ENCODE peak calls at places on chromosomes 1 and 21, in seven cellular contexts. Y is spleen, V is ovary, L is prostate gland, A is body of pancreas, N is breast epithelium, I is A549. T is an unnamed sample. For H3K4me1, the result is how much of the 10 kb centered on the place peaks cover.

GRCh38 chr1:31445951-31446350 is 32.9 kb downstream of the SERINC2 start:
- DNase-seq in Y (no peak), V (no peak), L (no peak), A (no peak), N (no peak), I (no peak), T (no peak)

GRCh38 chr1:52423771-52424170 is 19.4 kb downstream of the PRPF38A start:
- DNase-seq in Y (peak), V (no peak), L (no peak), A (no peak), N (no peak), I (no peak), T (no peak)

GRCh38 chr1:145886811-145887210 is 1.1 kb upstream of the ANKRD35 start:
- DNase-seq in Y (no peak), V (no peak), L (no peak), A (no peak), N (no peak), I (no peak), T (no peak)

GRCh38 chr1:174519845-174520244 is 72.1 kb downstream of the GPR52 start:
- DNase-seq in Y (no peak), V (no peak), L (no peak), A (no peak), N (no peak), I (no peak), T (no peak)

GRCh38 chr1:61393575-61393974 is 311.2 kb downstream of the NFIA start:
- DNase-seq in Y (no peak), V (no peak), L (no peak), A (no peak), N (no peak), I (no peak), T (peak)

GRCh38 chr1:152182431-152182830 is 23.4 kb upstream of the RPTN start:
- DNase-seq in Y (no peak), V (no peak), L (no peak), A (no peak), N (no peak), I (no peak), T (no peak)

GRCh38 chr1:218945050-218945449 is 228.6 kb upstream of the LYPLAL1 start:
- DNase-seq in Y (no peak), V (no peak), L (no peak), A (no peak), N (no peak), I (no peak), T (no peak)

GRCh38 chr21:43365611-43366426 is 61.1 kb downstream of the SIK1 start:
- DNase-seq in Y (no peak), V (no peak), L (no peak), A (no peak), N (no peak), I (no peak), T (no peak)

GRCh38 chr1:117210831-117211261 is at the start of gene VTCN1:
- DNase-seq in Y (no peak), V (no peak), L (peak), A (peak), N (peak), I (peak), T (no peak)

GRCh38 chr1:3067671-3068399 is 1.2 kb upstream of the PRDM16 start:
- DNase-seq in Y (peak), V (peak), L (no peak), A (peak), N (no peak), I (no peak), T (no peak)

GRCh38 chr1:35559317-35559944 is 1.8 kb downstream of the NCDN start:
- DNase-seq in Y (no peak), V (no peak), L (no peak), A (no peak), N (no peak), I (no peak), T (no peak)

GRCh38 chr1:198125995-198126758 is 30.6 kb upstream of the NEK7 start:
- DNase-seq in Y (no peak), V (no peak), L (no peak), A (no peak), N (no peak), I (peak), T (no peak)

GRCh38 chr21:26843912-26844257 is 1.3 kb downstream of the ADAMTS1 start:
- DNase-seq in Y (no peak), V (no peak), L (no peak), A (no peak), N (no peak), I (no peak), T (no peak)

GRCh38 chr1:212644866-212645556 is 36.5 kb downstream of the ATF3 start:
- DNase-seq in Y (no peak), V (no peak), L (no peak), A (no peak), N (no peak), I (no peak), T (no peak)

GRCh38 chr1:40384887-40385286 is 11.4 kb downstream of the SMAP2 start:
- DNase-seq in Y (no peak), V (no peak), L (no peak), A (no peak), N (no peak), I (no peak), T (no peak)
- TF ChIP-seq POLR2A in Y (no peak), V (no peak), L (no peak), A (no peak), N (no peak), I (no peak), T (no peak)

DNA sequence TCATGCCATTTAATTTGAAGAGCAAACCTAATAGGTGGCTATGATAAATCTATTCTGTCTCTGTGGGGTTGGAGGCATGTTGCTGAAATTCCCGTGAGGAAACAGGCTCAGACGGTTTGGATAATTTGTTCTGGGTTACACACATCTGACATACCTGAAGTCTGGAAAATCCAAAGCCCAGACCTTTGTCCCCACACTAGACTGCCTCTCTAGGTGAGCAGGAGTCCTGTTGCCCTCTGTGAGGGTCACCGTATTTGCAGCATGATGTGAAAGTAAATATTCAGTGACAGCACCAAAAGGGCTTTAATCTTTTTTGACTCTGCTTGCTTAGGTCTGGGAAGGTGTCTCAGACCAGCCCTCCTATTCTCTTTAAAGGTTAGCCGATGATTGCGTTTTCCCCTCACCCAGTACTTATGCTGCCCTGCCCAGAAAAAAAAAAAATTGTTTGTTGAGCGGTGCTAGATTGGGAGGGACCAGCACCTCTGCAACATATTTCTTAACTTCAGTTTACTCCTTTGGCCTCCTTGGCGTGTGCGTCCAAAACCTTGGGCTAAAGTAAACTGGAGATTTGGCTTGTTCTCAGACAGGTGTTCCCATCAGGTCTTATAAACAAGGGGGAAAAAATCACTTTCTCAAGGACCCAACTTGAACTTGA is 67.0 kb downstream of the CACHD1 start:
- DNase-seq in Y (no peak), V (no peak), L (peak), A (peak), N (no peak), I (no peak), T (no peak)
- H3K4me3 ChIP-seq in Y (no peak), V (no peak), L (no peak), A (no peak), N (no peak), I (no peak), T (no peak)

GRCh38 chr1:115677172-115677542 is 35.4 kb downstream of the VANGL1 start:
- DNase-seq in Y (no peak), V (no peak), L (no peak), A (no peak), N (no peak), I (no peak), T (no peak)

GRCh38 chr1:115676498-115677171 is 34.9 kb downstream of the VANGL1 start:
- DNase-seq in Y (no peak), V (no peak), L (peak), A (no peak), N (no peak), I (no peak), T (no peak)

GRCh38 chr1:115672224-115673009 is 30.6 kb downstream of the VANGL1 start:
- DNase-seq in Y (no peak), V (no peak), L (no peak), A (peak), N (no peak), I (no peak), T (no peak)

GRCh38 chr1:115671176-115672062 is 29.6 kb downstream of the VANGL1 start:
- DNase-seq in Y (no peak), V (no peak), L (no peak), A (no peak), N (no peak), I (peak), T (no peak)

GRCh38 chr1:115674011-115674410 is 32.2 kb downstream of the VANGL1 start:
- DNase-seq in Y (no peak), V (no peak), L (no peak), A (no peak), N (no peak), I (no peak), T (no peak)
- H3K4me1 ChIP-seq in Y (under half), V (under half), L (under half), A (under half), N (under half), I (under half), T (under half)

GRCh38 chr1:56808385-56808784 is 10.8 kb downstream of the FYB2 start:
- DNase-seq in Y (no peak), V (no peak), L (no peak), A (no peak), N (no peak), I (no peak), T (no peak)

GRCh38 chr1:56806804-56807203 is 12.4 kb downstream of the FYB2 start:
- DNase-seq in Y (no peak), V (no peak), L (no peak), A (no peak), N (no peak), I (no peak), T (peak)

GRCh38 chr1:56814205-56814604 is 5.0 kb downstream of the FYB2 start:
- DNase-seq in Y (no peak), V (no peak), L (no peak), A (no peak), N (no peak), I (no peak), T (no peak)

GRCh38 chr1:56816264-56816663 is 2.9 kb downstream of the FYB2 start:
- DNase-seq in Y (no peak), V (no peak), L (no peak), A (no peak), N (no peak), I (no peak), T (no peak)

GRCh38 chr1:56811331-56811730 is 7.9 kb downstream of the FYB2 start:
- DNase-seq in Y (no peak), V (no peak), L (no peak), A (peak), N (no peak), I (no peak), T (no peak)
- TF ChIP-seq POLR2A in Y (no peak), V (no peak), L (no peak), A (no peak), N (no peak), I (no peak), T (no peak)

T was measured in testis.